ENCODE peak calls at places on chromosomes 6 and 20, in seven cellular contexts. One of them, this sample, is unnamed.

GRCh38 chr20:47720636-47721427 is 64.4 kb downstream of the SULF2 start:
- DNase-seq in glutamatergic neuron: no peak
- DNase-seq in PC-9: no peak
- DNase-seq in M059J: peak
- DNase-seq in B cell: no peak
- DNase-seq in skeletal muscle cell: no peak
- DNase-seq in iris pigment epithelial cell: peak
- DNase-seq in this sample: no peak

GRCh38 chr6:169978615-169979161 is 227.3 kb downstream of the ERMARD start:
- DNase-seq in glutamatergic neuron: peak
- DNase-seq in PC-9: no peak
- DNase-seq in M059J: peak
- DNase-seq in B cell: no peak
- DNase-seq in skeletal muscle cell: no peak
- DNase-seq in iris pigment epithelial cell: no peak
- DNase-seq in this sample: no peak

GRCh38 chr6:17032595-17033591 is 69.0 kb upstream of the STMND1 start:
- DNase-seq in glutamatergic neuron: no peak
- DNase-seq in PC-9: peak
- DNase-seq in M059J: peak
- DNase-seq in B cell: no peak
- DNase-seq in skeletal muscle cell: peak
- DNase-seq in iris pigment epithelial cell: peak
- DNase-seq in this sample: peak

GRCh38 chr20:43831496-43832065 is 83.1 kb upstream of the TOX2 start:
- DNase-seq in glutamatergic neuron: peak
- DNase-seq in PC-9: no peak
- DNase-seq in M059J: no peak
- DNase-seq in B cell: no peak
- DNase-seq in skeletal muscle cell: no peak
- DNase-seq in iris pigment epithelial cell: no peak
- DNase-seq in this sample: no peak

GRCh38 chr6:156423829-156424228 is 353.3 kb upstream of the ARID1B start:
- DNase-seq in glutamatergic neuron: no peak
- DNase-seq in PC-9: no peak
- DNase-seq in M059J: no peak
- DNase-seq in B cell: no peak
- DNase-seq in skeletal muscle cell: no peak
- DNase-seq in iris pigment epithelial cell: no peak
- DNase-seq in this sample: no peak

GRCh38 chr6:150143521-150144293 is 863 bp downstream of the PPP1R14C start:
- DNase-seq in glutamatergic neuron: peak
- DNase-seq in PC-9: peak
- DNase-seq in M059J: no peak
- DNase-seq in B cell: no peak
- DNase-seq in skeletal muscle cell: no peak
- DNase-seq in iris pigment epithelial cell: no peak
- DNase-seq in this sample: no peak

GRCh38 chr6:159875194-159875593 is 15.6 kb upstream of the MAS1 start:
- DNase-seq in glutamatergic neuron: no peak
- DNase-seq in PC-9: no peak
- DNase-seq in M059J: no peak
- DNase-seq in B cell: no peak
- DNase-seq in skeletal muscle cell: no peak
- DNase-seq in iris pigment epithelial cell: no peak
- DNase-seq in this sample: no peak

GRCh38 chr6:55943329-55943728 is 67.9 kb upstream of the BMP5 start:
- DNase-seq in glutamatergic neuron: no peak
- DNase-seq in PC-9: no peak
- DNase-seq in M059J: peak
- DNase-seq in B cell: no peak
- DNase-seq in skeletal muscle cell: no peak
- DNase-seq in iris pigment epithelial cell: peak
- DNase-seq in this sample: peak

GRCh38 chr6:31450736-31451135 is 47.2 kb upstream of the MICB start:
- DNase-seq in glutamatergic neuron: no peak
- DNase-seq in PC-9: no peak
- DNase-seq in M059J: no peak
- DNase-seq in B cell: no peak
- DNase-seq in skeletal muscle cell: no peak
- DNase-seq in iris pigment epithelial cell: no peak
- DNase-seq in this sample: no peak

GRCh38 chr6:108113557-108114519 is 39.3 kb upstream of the OSTM1 start:
- DNase-seq in glutamatergic neuron: peak
- DNase-seq in PC-9: peak
- DNase-seq in M059J: peak
- DNase-seq in B cell: no peak
- DNase-seq in skeletal muscle cell: no peak
- DNase-seq in iris pigment epithelial cell: peak
- DNase-seq in this sample: peak

GRCh38 chr6:51513891-51514290 is 573.5 kb downstream of the PKHD1 start:
- DNase-seq in glutamatergic neuron: no peak
- DNase-seq in PC-9: no peak
- DNase-seq in M059J: peak
- DNase-seq in B cell: no peak
- DNase-seq in skeletal muscle cell: no peak
- DNase-seq in iris pigment epithelial cell: peak
- DNase-seq in this sample: no peak

GRCh38 chr6:116363759-116364158 is 7.0 kb upstream of the DSE start:
- DNase-seq in glutamatergic neuron: no peak
- DNase-seq in PC-9: no peak
- DNase-seq in M059J: peak
- DNase-seq in B cell: no peak
- DNase-seq in skeletal muscle cell: no peak
- DNase-seq in iris pigment epithelial cell: peak
- DNase-seq in this sample: peak

GRCh38 chr6:29628419-29629281 is 4.3 kb downstream of the GABBR1 start:
- DNase-seq in glutamatergic neuron: peak
- DNase-seq in PC-9: peak
- DNase-seq in M059J: peak
- DNase-seq in B cell: peak
- DNase-seq in skeletal muscle cell: peak
- DNase-seq in iris pigment epithelial cell: peak
- DNase-seq in this sample: peak

This sample was measured in ELR.